ENCODE peak calls at places on chromosomes 5 and 9, in nine cellular contexts. One of them, this sample, is unnamed.

GRCh38 chr5:124678478-124678877 is 68.0 kb downstream of the ZNF608 start:
- DNase-seq in foreskin keratinocyte: no peak
- DNase-seq in dorsolateral prefrontal cortex: no peak
- DNase-seq in HFF-Myc: no peak
- DNase-seq in IMR-90: no peak
- DNase-seq in right lobe of liver: no peak
- DNase-seq in fibroblast of the aortic adventitia: no peak
- DNase-seq in heart left ventricle: no peak
- DNase-seq in brain microvascular endothelial cell: no peak
- DNase-seq in this sample: no peak

GRCh38 chr9:28810375-28811075 is 1237.2 kb upstream of the C9orf72 start:
- DNase-seq in foreskin keratinocyte: peak
- DNase-seq in right lobe of liver: no peak
- DNase-seq in heart left ventricle: no peak
- DNase-seq in brain microvascular endothelial cell: no peak
- DNase-seq in IMR-90: no peak
- DNase-seq in HFF-Myc: no peak
- DNase-seq in dorsolateral prefrontal cortex: no peak
- DNase-seq in fibroblast of the aortic adventitia: peak
- DNase-seq in this sample: no peak

GRCh38 chr9:126066131-126066530 is 260.5 kb upstream of the MVB12B start:
- DNase-seq in heart left ventricle: no peak
- DNase-seq in HFF-Myc: no peak
- DNase-seq in fibroblast of the aortic adventitia: no peak
- DNase-seq in IMR-90: no peak
- DNase-seq in brain microvascular endothelial cell: no peak
- DNase-seq in dorsolateral prefrontal cortex: no peak
- DNase-seq in foreskin keratinocyte: no peak
- DNase-seq in right lobe of liver: no peak
- DNase-seq in this sample: no peak

GRCh38 chr5:168328804-168329203 is 37.4 kb downstream of the WWC1 start:
- DNase-seq in right lobe of liver: no peak
- DNase-seq in dorsolateral prefrontal cortex: no peak
- DNase-seq in fibroblast of the aortic adventitia: no peak
- DNase-seq in HFF-Myc: no peak
- DNase-seq in IMR-90: peak
- DNase-seq in heart left ventricle: no peak
- DNase-seq in foreskin keratinocyte: no peak
- DNase-seq in brain microvascular endothelial cell: no peak
- DNase-seq in this sample: no peak

GRCh38 chr5:109589983-109590382 is 99.7 kb upstream of the MAN2A1 start:
- DNase-seq in right lobe of liver: no peak
- DNase-seq in IMR-90: no peak
- DNase-seq in brain microvascular endothelial cell: peak
- DNase-seq in fibroblast of the aortic adventitia: no peak
- DNase-seq in foreskin keratinocyte: no peak
- DNase-seq in heart left ventricle: no peak
- DNase-seq in HFF-Myc: no peak
- DNase-seq in dorsolateral prefrontal cortex: no peak
- DNase-seq in this sample: no peak

GRCh38 chr5:137075163-137075970 is 423.8 kb downstream of the SPOCK1 start:
- DNase-seq in brain microvascular endothelial cell: no peak
- DNase-seq in heart left ventricle: peak
- DNase-seq in IMR-90: peak
- DNase-seq in right lobe of liver: peak
- DNase-seq in foreskin keratinocyte: peak
- DNase-seq in dorsolateral prefrontal cortex: no peak
- DNase-seq in HFF-Myc: no peak
- DNase-seq in fibroblast of the aortic adventitia: peak
- DNase-seq in this sample: peak

GRCh38 chr5:60196382-60197113 is 303.0 kb upstream of the PDE4D start:
- DNase-seq in dorsolateral prefrontal cortex: peak
- DNase-seq in brain microvascular endothelial cell: peak
- DNase-seq in IMR-90: peak
- DNase-seq in fibroblast of the aortic adventitia: peak
- DNase-seq in heart left ventricle: no peak
- DNase-seq in foreskin keratinocyte: peak
- DNase-seq in HFF-Myc: peak
- DNase-seq in right lobe of liver: no peak
- DNase-seq in this sample: no peak

GRCh38 chr5:7374186-7374585 is 21.8 kb upstream of the ADCY2 start:
- DNase-seq in foreskin keratinocyte: no peak
- DNase-seq in HFF-Myc: no peak
- DNase-seq in fibroblast of the aortic adventitia: no peak
- DNase-seq in right lobe of liver: no peak
- DNase-seq in heart left ventricle: no peak
- DNase-seq in IMR-90: no peak
- DNase-seq in dorsolateral prefrontal cortex: no peak
- DNase-seq in brain microvascular endothelial cell: no peak
- DNase-seq in this sample: no peak

GRCh38 chr9:92754091-92754740 is 10.4 kb downstream of the BICD2 start:
- DNase-seq in brain microvascular endothelial cell: no peak
- DNase-seq in dorsolateral prefrontal cortex: no peak
- DNase-seq in HFF-Myc: no peak
- DNase-seq in right lobe of liver: no peak
- DNase-seq in fibroblast of the aortic adventitia: no peak
- DNase-seq in foreskin keratinocyte: no peak
- DNase-seq in heart left ventricle: no peak
- DNase-seq in IMR-90: no peak
- DNase-seq in this sample: no peak

GRCh38 chr5:132747064-132747692 is at the start of gene CCNI2:
- DNase-seq in HFF-Myc: no peak
- DNase-seq in right lobe of liver: no peak
- DNase-seq in fibroblast of the aortic adventitia: no peak
- DNase-seq in brain microvascular endothelial cell: no peak
- DNase-seq in foreskin keratinocyte: no peak
- DNase-seq in dorsolateral prefrontal cortex: no peak
- DNase-seq in IMR-90: no peak
- DNase-seq in heart left ventricle: peak
- DNase-seq in this sample: peak

GRCh38 chr5:42772265-42772993 is 15.8 kb downstream of the CCDC152 start:
- DNase-seq in HFF-Myc: no peak
- DNase-seq in dorsolateral prefrontal cortex: no peak
- DNase-seq in IMR-90: no peak
- DNase-seq in right lobe of liver: no peak
- DNase-seq in foreskin keratinocyte: peak
- DNase-seq in heart left ventricle: no peak
- DNase-seq in brain microvascular endothelial cell: no peak
- DNase-seq in fibroblast of the aortic adventitia: peak
- DNase-seq in this sample: no peak

GRCh38 chr9:34996181-34996904 is 6.8 kb downstream of the DNAJB5 start:
- DNase-seq in foreskin keratinocyte: no peak
- DNase-seq in dorsolateral prefrontal cortex: no peak
- DNase-seq in brain microvascular endothelial cell: no peak
- DNase-seq in IMR-90: no peak
- DNase-seq in fibroblast of the aortic adventitia: no peak
- DNase-seq in right lobe of liver: no peak
- DNase-seq in HFF-Myc: no peak
- DNase-seq in heart left ventricle: no peak
- DNase-seq in this sample: no peak

GRCh38 chr5:135535820-135536801 is at the start of gene NEUROG1:
- DNase-seq in fibroblast of the aortic adventitia: no peak
- DNase-seq in brain microvascular endothelial cell: no peak
- DNase-seq in foreskin keratinocyte: no peak
- DNase-seq in dorsolateral prefrontal cortex: no peak
- DNase-seq in HFF-Myc: no peak
- DNase-seq in heart left ventricle: no peak
- DNase-seq in IMR-90: no peak
- DNase-seq in right lobe of liver: no peak
- DNase-seq in this sample: no peak

GRCh38 chr5:101580591-101580990 is 677.5 kb upstream of the ST8SIA4 start:
- DNase-seq in HFF-Myc: no peak
- DNase-seq in fibroblast of the aortic adventitia: no peak
- DNase-seq in IMR-90: no peak
- DNase-seq in foreskin keratinocyte: peak
- DNase-seq in dorsolateral prefrontal cortex: no peak
- DNase-seq in heart left ventricle: no peak
- DNase-seq in right lobe of liver: no peak
- DNase-seq in brain microvascular endothelial cell: no peak
- DNase-seq in this sample: no peak

GRCh38 chr9:5578018-5578697 is 50.7 kb upstream of the RIC1 start:
- DNase-seq in foreskin keratinocyte: peak
- DNase-seq in dorsolateral prefrontal cortex: no peak
- DNase-seq in IMR-90: peak
- DNase-seq in heart left ventricle: no peak
- DNase-seq in fibroblast of the aortic adventitia: peak
- DNase-seq in HFF-Myc: no peak
- DNase-seq in brain microvascular endothelial cell: no peak
- DNase-seq in right lobe of liver: no peak
- DNase-seq in this sample: no peak

GRCh38 chr9:5574097-5574496 is 54.8 kb upstream of the RIC1 start:
- DNase-seq in brain microvascular endothelial cell: no peak
- DNase-seq in fibroblast of the aortic adventitia: no peak
- DNase-seq in foreskin keratinocyte: no peak
- DNase-seq in right lobe of liver: no peak
- DNase-seq in HFF-Myc: no peak
- DNase-seq in heart left ventricle: no peak
- DNase-seq in dorsolateral prefrontal cortex: no peak
- DNase-seq in IMR-90: no peak
- DNase-seq in this sample: no peak

GRCh38 chr9:5577225-5577624 is 51.7 kb upstream of the RIC1 start:
- DNase-seq in fibroblast of the aortic adventitia: no peak
- DNase-seq in HFF-Myc: no peak
- DNase-seq in dorsolateral prefrontal cortex: no peak
- DNase-seq in brain microvascular endothelial cell: no peak
- DNase-seq in right lobe of liver: no peak
- DNase-seq in foreskin keratinocyte: no peak
- DNase-seq in IMR-90: no peak
- DNase-seq in heart left ventricle: no peak
- DNase-seq in this sample: no peak

GRCh38 chr9:5571629-5572232 is 57.2 kb upstream of the RIC1 start:
- DNase-seq in IMR-90: no peak
- DNase-seq in dorsolateral prefrontal cortex: no peak
- DNase-seq in heart left ventricle: no peak
- DNase-seq in fibroblast of the aortic adventitia: no peak
- DNase-seq in right lobe of liver: no peak
- DNase-seq in brain microvascular endothelial cell: no peak
- DNase-seq in HFF-Myc: no peak
- DNase-seq in foreskin keratinocyte: no peak
- DNase-seq in this sample: no peak

GRCh38 chr9:5574998-5575397 is 53.9 kb upstream of the RIC1 start:
- DNase-seq in heart left ventricle: no peak
- DNase-seq in foreskin keratinocyte: no peak
- DNase-seq in right lobe of liver: no peak
- DNase-seq in brain microvascular endothelial cell: no peak
- DNase-seq in IMR-90: no peak
- DNase-seq in fibroblast of the aortic adventitia: no peak
- DNase-seq in dorsolateral prefrontal cortex: no peak
- DNase-seq in HFF-Myc: no peak
- DNase-seq in this sample: no peak
- TF ChIP-seq CTCF in heart left ventricle: no peak
- TF ChIP-seq CTCF in foreskin keratinocyte: no peak
- TF ChIP-seq CTCF in right lobe of liver: no peak
- TF ChIP-seq CTCF in brain microvascular endothelial cell: peak
- TF ChIP-seq CTCF in IMR-90: no peak
- TF ChIP-seq CTCF in fibroblast of the aortic adventitia: no peak
- TF ChIP-seq CTCF in dorsolateral prefrontal cortex: no peak
- TF ChIP-seq CTCF in HFF-Myc: no peak
- TF ChIP-seq CTCF in this sample: peak

DNA sequence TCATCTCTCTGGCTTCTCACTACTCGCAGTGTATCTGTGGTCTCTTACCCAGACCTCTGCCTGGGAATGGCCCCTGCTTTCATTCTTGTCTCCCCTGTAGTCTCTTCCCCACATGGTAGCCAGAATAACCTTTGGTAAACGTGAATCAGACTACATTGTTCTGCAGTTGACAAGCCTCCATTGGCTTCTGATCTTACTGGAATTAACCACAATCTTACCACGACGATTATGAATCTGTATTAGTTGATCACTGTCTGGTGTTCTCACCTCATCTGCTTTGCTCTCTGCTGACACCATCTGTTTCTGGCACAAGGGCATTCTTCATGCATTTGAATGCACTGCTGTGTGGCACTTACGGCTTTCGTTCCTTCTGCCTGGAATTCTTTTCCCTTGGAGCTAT is 781.2 kb downstream of the MTRR start:
- DNase-seq in fibroblast of the aortic adventitia: no peak
- DNase-seq in HFF-Myc: no peak
- DNase-seq in heart left ventricle: no peak
- DNase-seq in brain microvascular endothelial cell: peak
- DNase-seq in IMR-90: peak
- DNase-seq in right lobe of liver: no peak
- DNase-seq in foreskin keratinocyte: no peak
- DNase-seq in dorsolateral prefrontal cortex: no peak
- DNase-seq in this sample: no peak
- TF ChIP-seq CTCF in fibroblast of the aortic adventitia: no peak
- TF ChIP-seq CTCF in HFF-Myc: no peak
- TF ChIP-seq CTCF in heart left ventricle: no peak
- TF ChIP-seq CTCF in brain microvascular endothelial cell: peak
- TF ChIP-seq CTCF in IMR-90: no peak
- TF ChIP-seq CTCF in right lobe of liver: no peak
- TF ChIP-seq CTCF in foreskin keratinocyte: no peak
- TF ChIP-seq CTCF in dorsolateral prefrontal cortex: no peak
- TF ChIP-seq CTCF in this sample: no peak

GRCh38 chr5:66810747-66811355 is 214.7 kb downstream of the MAST4 start:
- DNase-seq in fibroblast of the aortic adventitia: no peak
- DNase-seq in brain microvascular endothelial cell: no peak
- DNase-seq in dorsolateral prefrontal cortex: no peak
- DNase-seq in IMR-90: no peak
- DNase-seq in right lobe of liver: no peak
- DNase-seq in foreskin keratinocyte: no peak
- DNase-seq in HFF-Myc: no peak
- DNase-seq in heart left ventricle: no peak
- DNase-seq in this sample: no peak

GRCh38 chr5:66818935-66819328 is 222.7 kb downstream of the MAST4 start:
- DNase-seq in dorsolateral prefrontal cortex: no peak
- DNase-seq in HFF-Myc: no peak
- DNase-seq in right lobe of liver: no peak
- DNase-seq in brain microvascular endothelial cell: no peak
- DNase-seq in fibroblast of the aortic adventitia: no peak
- DNase-seq in IMR-90: no peak
- DNase-seq in foreskin keratinocyte: no peak
- DNase-seq in heart left ventricle: no peak
- DNase-seq in this sample: no peak

GRCh38 chr5:66818304-66818934 is 222.2 kb downstream of the MAST4 start:
- DNase-seq in fibroblast of the aortic adventitia: no peak
- DNase-seq in IMR-90: no peak
- DNase-seq in heart left ventricle: no peak
- DNase-seq in brain microvascular endothelial cell: no peak
- DNase-seq in HFF-Myc: no peak
- DNase-seq in foreskin keratinocyte: no peak
- DNase-seq in right lobe of liver: no peak
- DNase-seq in dorsolateral prefrontal cortex: no peak
- DNase-seq in this sample: no peak

GRCh38 chr5:66810151-66810550 is 214.0 kb downstream of the MAST4 start:
- DNase-seq in foreskin keratinocyte: no peak
- DNase-seq in IMR-90: no peak
- DNase-seq in right lobe of liver: no peak
- DNase-seq in fibroblast of the aortic adventitia: no peak
- DNase-seq in dorsolateral prefrontal cortex: no peak
- DNase-seq in HFF-Myc: no peak
- DNase-seq in heart left ventricle: no peak
- DNase-seq in brain microvascular endothelial cell: no peak
- DNase-seq in this sample: no peak

GRCh38 chr5:66814146-66814991 is 218.2 kb downstream of the MAST4 start:
- DNase-seq in HFF-Myc: no peak
- DNase-seq in dorsolateral prefrontal cortex: peak
- DNase-seq in brain microvascular endothelial cell: peak
- DNase-seq in fibroblast of the aortic adventitia: peak
- DNase-seq in right lobe of liver: no peak
- DNase-seq in IMR-90: peak
- DNase-seq in foreskin keratinocyte: peak
- DNase-seq in heart left ventricle: no peak
- DNase-seq in this sample: peak
- TF ChIP-seq CTCF in HFF-Myc: peak
- TF ChIP-seq CTCF in dorsolateral prefrontal cortex: peak
- TF ChIP-seq CTCF in brain microvascular endothelial cell: peak
- TF ChIP-seq CTCF in fibroblast of the aortic adventitia: peak
- TF ChIP-seq CTCF in right lobe of liver: peak
- TF ChIP-seq CTCF in IMR-90: peak
- TF ChIP-seq CTCF in foreskin keratinocyte: peak
- TF ChIP-seq CTCF in heart left ventricle: peak
- TF ChIP-seq CTCF in this sample: peak

GRCh38 chr5:163079618-163080017 is 357.8 kb upstream of the CCNG1 start:
- DNase-seq in heart left ventricle: no peak
- DNase-seq in dorsolateral prefrontal cortex: no peak
- DNase-seq in right lobe of liver: no peak
- DNase-seq in brain microvascular endothelial cell: no peak
- DNase-seq in foreskin keratinocyte: no peak
- DNase-seq in HFF-Myc: no peak
- DNase-seq in IMR-90: no peak
- DNase-seq in fibroblast of the aortic adventitia: no peak
- DNase-seq in this sample: no peak
- TF ChIP-seq CTCF in heart left ventricle: no peak
- TF ChIP-seq CTCF in dorsolateral prefrontal cortex: no peak
- TF ChIP-seq CTCF in right lobe of liver: peak
- TF ChIP-seq CTCF in brain microvascular endothelial cell: peak
- TF ChIP-seq CTCF in foreskin keratinocyte: no peak
- TF ChIP-seq CTCF in HFF-Myc: peak
- TF ChIP-seq CTCF in IMR-90: no peak
- TF ChIP-seq CTCF in fibroblast of the aortic adventitia: peak
- TF ChIP-seq CTCF in this sample: peak